ENCODE peak calls at places on chromosomes 6 and 20, in four cellular contexts. J is left lung, Z is vagina, I is PC-3. F is an unnamed sample.

GRCh38 chr6:4125500-4125899 is 9.9 kb downstream of the ECI2 start:
- DNase-seq in I (no peak), J (no peak), Z (no peak), F (no peak)

GRCh38 chr6:36820700-36821580 is 18.3 kb downstream of the CPNE5 start:
- DNase-seq in I (no peak), Z (no peak), J (peak), F (no peak)

GRCh38 chr20:23120936-23121765 is 35.0 kb upstream of the CD93 start:
- DNase-seq in J (peak), Z (no peak), I (no peak), F (no peak)

GRCh38 chr20:57545927-57546662 is 14.8 kb upstream of the PCK1 start:
- DNase-seq in Z (no peak), J (no peak), I (no peak), F (no peak)

GRCh38 chr6:68364276-68364785 is 270.8 kb upstream of the ADGRB3 start:
- DNase-seq in Z (no peak), I (no peak), J (no peak), F (no peak)

GRCh38 chr6:144285798-144286502 is 815 bp downstream of the UTRN start:
- DNase-seq in J (peak), I (peak), Z (peak), F (peak)

GRCh38 chr6:2558098-2558770 is 192.5 kb downstream of the MYLK4 start:
- DNase-seq in I (no peak), J (no peak), Z (no peak), F (no peak)

GRCh38 chr20:47181056-47181862 is 175.2 kb downstream of the ZMYND8 start:
- DNase-seq in I (peak), J (peak), Z (no peak), F (no peak)

GRCh38 chr6:102571236-102571908 is 1177.9 kb downstream of the GRIK2 start:
- DNase-seq in I (peak), J (no peak), Z (no peak), F (no peak)

GRCh38 chr6:866316-866715 is 173.4 kb upstream of the EXOC2 start:
- DNase-seq in Z (no peak), J (no peak), I (no peak), F (no peak)

GRCh38 chr20:23877524-23877923 is 2.0 kb downstream of the CST5 start:
- DNase-seq in J (no peak), Z (no peak), I (no peak), F (no peak)

GRCh38 chr20:59677586-59677985 is 73.2 kb downstream of the PHACTR3 start:
- DNase-seq in J (no peak), Z (peak), I (no peak), F (no peak)

GRCh38 chr6:3578981-3579380 is 122.1 kb upstream of the SLC22A23 start:
- DNase-seq in Z (no peak), I (no peak), J (no peak), F (no peak)

GRCh38 chr6:148389086-148389485 is 46.4 kb downstream of the SASH1 start:
- DNase-seq in I (no peak), J (peak), Z (no peak), F (no peak)

GRCh38 chr6:89339565-89339964 is 13.0 kb downstream of the UBE2J1 start:
- DNase-seq in Z (no peak), I (no peak), J (no peak), F (no peak)

GRCh38 chr6:118317581-118318563 is 230.2 kb upstream of the PLN start:
- DNase-seq in J (no peak), I (no peak), Z (no peak), F (no peak)

GRCh38 chr6:158876886-158877285 is 57.7 kb upstream of the EZR start:
- DNase-seq in I (no peak), Z (no peak), J (no peak), F (no peak)

GRCh38 chr6:30889921-30890645 is 5.8 kb downstream of the DDR1 start:
- DNase-seq in J (no peak), I (no peak), Z (no peak), F (no peak)

GRCh38 chr20:44111712-44112335 is 75.2 kb downstream of the JPH2 start:
- DNase-seq in I (peak), Z (peak), J (no peak), F (no peak)

GRCh38 chr6:87706187-87706966 is 4.3 kb upstream of the AKIRIN2 start:
- DNase-seq in J (no peak), Z (no peak), I (peak), F (no peak)

GRCh38 chr20:50578061-50578777 is 68.0 kb downstream of the PTPN1 start:
- DNase-seq in J (no peak), I (no peak), Z (no peak), F (no peak)

GRCh38 chr6:155333414-155333813 is 19.1 kb upstream of the TFB1M start:
- DNase-seq in Z (no peak), I (no peak), J (no peak), F (no peak)

GRCh38 chr6:45924763-45925342 is 90.8 kb downstream of the CLIC5 start:
- DNase-seq in J (no peak), Z (no peak), I (peak), F (no peak)

GRCh38 chr6:112016335-112016734 is 37.6 kb upstream of the CCN6 start:
- DNase-seq in Z (no peak), J (no peak), I (peak), F (no peak)

GRCh38 chr6:28413681-28414080 is 14.1 kb upstream of the ZSCAN12 start:
- DNase-seq in I (no peak), Z (no peak), J (no peak), F (no peak)

GRCh38 chr6:138817799-138818198 is 21.9 kb downstream of the ECT2L start:
- DNase-seq in Z (peak), I (peak), J (peak), F (peak)

GRCh38 chr20:4585104-4585753 is 136.5 kb upstream of the PRND start:
- DNase-seq in J (no peak), I (peak), Z (no peak), F (no peak)

GRCh38 chr6:3209114-3210023 is 18.1 kb downstream of the TUBB2B start:
- DNase-seq in I (peak), J (peak), Z (no peak), F (peak)

GRCh38 chr6:90414352-90414751 is 117.7 kb upstream of the BACH2 start:
- DNase-seq in Z (no peak), J (no peak), I (no peak), F (no peak)

GRCh38 chr6:123747515-123747914 is 56.1 kb upstream of the NKAIN2 start:
- DNase-seq in I (no peak), J (no peak), Z (no peak), F (no peak)

GRCh38 chr20:43375586-43375985 is 82.1 kb upstream of the SRSF6 start:
- DNase-seq in Z (no peak), I (no peak), J (no peak), F (no peak)

GRCh38 chr20:54028276-54029011 is 42.0 kb downstream of the BCAS1 start:
- DNase-seq in J (no peak), Z (no peak), I (no peak), F (no peak)

GRCh38 chr6:84897874-84898635 is 133.7 kb upstream of the TBX18 start:
- DNase-seq in Z (no peak), I (peak), J (no peak), F (no peak)

GRCh38 chr6:131281471-131282270 is 146.4 kb downstream of the AKAP7 start:
- DNase-seq in Z (no peak), J (peak), I (no peak), F (peak)

GRCh38 chr6:112770341-112770740 is 423.2 kb downstream of the RFPL4B start:
- DNase-seq in I (no peak), Z (no peak), J (no peak), F (no peak)

GRCh38 chr6:82571431-82571830 is 207.8 kb downstream of the TPBG start:
- DNase-seq in J (no peak), I (no peak), Z (no peak), F (no peak)

GRCh38 chr6:119138906-119139541 is 60.6 kb upstream of the FAM184A start:
- DNase-seq in Z (no peak), I (no peak), J (no peak), F (no peak)

GRCh38 chr6:124433369-124434064 is 528.7 kb upstream of the RNF217 start:
- DNase-seq in J (no peak), I (no peak), Z (no peak), F (no peak)

GRCh38 chr6:170137911-170138910 is 152.7 kb downstream of the DLL1 start:
- DNase-seq in Z (no peak), I (no peak), J (peak), F (peak)

GRCh38 chr6:7138921-7139358 is 31.2 kb downstream of the RREB1 start:
- DNase-seq in Z (no peak), I (peak), J (no peak), F (no peak)

GRCh38 chr6:116556814-116557403 is 3.4 kb downstream of the CALHM4 start:
- DNase-seq in J (no peak), I (no peak), Z (no peak), F (no peak)
- TF ChIP-seq CTCF in J (no peak), I (no peak), Z (no peak), F (no peak)

DNA sequence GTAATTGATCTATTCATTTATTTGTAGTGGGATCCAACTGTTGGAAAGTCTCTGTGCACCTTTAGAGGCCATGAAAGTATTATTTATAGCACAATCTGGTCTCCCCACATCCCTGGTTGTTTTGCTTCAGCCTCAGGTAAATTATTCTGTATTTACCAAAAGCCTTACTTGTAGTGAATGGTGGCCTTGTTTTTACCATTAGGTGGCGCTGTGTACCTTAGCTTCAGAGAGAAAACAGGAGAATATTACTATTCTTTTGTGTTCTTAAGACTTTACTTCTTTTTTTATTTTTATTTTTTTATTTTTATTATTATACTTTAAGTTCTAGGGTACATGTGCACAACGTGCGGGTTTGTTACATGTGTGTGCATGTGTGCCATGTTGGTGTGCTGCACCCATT is 23.7 kb downstream of the PEX7 start:
- DNase-seq in I (peak), J (no peak), Z (no peak), F (no peak)
- TF ChIP-seq CTCF in I (peak), J (peak), Z (peak), F (peak)

DNA sequence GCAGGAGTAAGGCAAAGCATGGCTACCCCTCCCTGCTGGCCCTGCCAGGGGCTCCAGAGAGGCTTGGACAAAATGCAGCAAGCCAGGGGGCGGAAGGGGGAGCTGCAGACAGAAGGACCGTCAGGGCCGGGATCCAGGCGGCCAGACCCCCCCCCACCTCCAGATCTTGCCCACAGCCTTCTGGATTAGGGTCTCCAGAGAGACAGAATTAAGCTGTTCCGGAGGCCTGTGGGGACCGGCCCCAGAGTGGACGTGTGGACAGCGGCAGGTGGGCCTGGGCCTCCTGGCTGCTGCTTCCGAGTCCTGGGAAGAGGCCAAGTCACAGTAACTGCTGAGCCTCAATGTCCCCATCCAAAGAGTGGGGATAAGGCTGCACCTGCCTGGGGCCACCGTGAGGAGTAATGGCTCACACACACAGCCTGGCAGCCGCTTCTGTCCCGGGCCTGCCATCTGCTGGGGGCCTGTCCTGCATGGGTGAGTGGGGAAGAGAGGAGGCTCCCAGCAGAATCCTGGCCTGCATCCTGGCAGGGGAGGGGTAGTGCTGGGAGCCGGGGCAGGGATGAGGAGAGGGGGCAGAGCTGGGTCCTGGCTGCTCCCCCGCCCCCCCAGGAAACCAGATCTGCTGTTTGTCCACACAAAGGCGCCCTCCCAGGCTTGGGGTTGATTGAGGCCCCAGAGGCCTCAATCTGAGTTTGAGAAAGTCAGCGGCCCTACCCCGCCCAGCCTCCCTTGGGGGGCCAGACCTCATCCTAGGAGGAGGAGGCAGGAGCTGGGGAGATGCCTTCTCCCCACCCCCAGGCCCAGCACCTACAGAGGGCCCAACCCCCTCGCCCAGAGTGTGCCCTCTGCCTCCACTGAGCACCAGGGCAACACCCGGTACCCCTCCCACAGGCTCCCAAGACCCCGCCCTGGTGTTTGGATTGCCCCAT is 3.9 kb downstream of the LAMA5 start:
- DNase-seq in I (peak), J (peak), Z (no peak), F (peak)
- TF ChIP-seq CTCF in I (no peak), J (no peak), Z (no peak), F (no peak)

GRCh38 chr6:13278184-13278583 is 50.2 kb downstream of the TBC1D7 start:
- DNase-seq in Z (no peak), J (no peak), I (no peak), F (no peak)
- TF ChIP-seq CTCF in Z (no peak), J (no peak), I (peak), F (no peak)

GRCh38 chr6:22470454-22471368 is 98.7 kb upstream of the HDGFL1 start:
- DNase-seq in Z (no peak), J (peak), I (peak), F (no peak)
- TF ChIP-seq CTCF in Z (no peak), J (peak), I (peak), F (no peak)

GRCh38 chr20:45118028-45118427 is 3.1 kb upstream of the WFDC5 start:
- DNase-seq in J (no peak), I (peak), Z (no peak), F (no peak)
- TF ChIP-seq CTCF in J (no peak), I (peak), Z (no peak), F (no peak)